ENCODE peak calls at places on chromosomes 4 and X, in four cellular contexts. One of them, this sample, is unnamed.

GRCh38 chr4:153634737-153635353 is 49.2 kb upstream of the TLR2 start:
- DNase-seq in germinal center: no peak
- DNase-seq in osteoblast: no peak
- DNase-seq in CD4-positive, alpha-beta T cell: no peak
- DNase-seq in this sample: no peak

GRCh38 chr4:35286434-35286833 is 957.9 kb downstream of the ARAP2 start:
- DNase-seq in osteoblast: no peak
- DNase-seq in germinal center: no peak
- DNase-seq in CD4-positive, alpha-beta T cell: no peak
- DNase-seq in this sample: no peak

GRCh38 chr4:168877779-168878491 is 132.1 kb downstream of the CBR4 start:
- DNase-seq in germinal center: peak
- DNase-seq in osteoblast: peak
- DNase-seq in CD4-positive, alpha-beta T cell: no peak
- DNase-seq in this sample: peak

GRCh38 chr4:57148831-57149230 is 38.6 kb upstream of the IGFBP7 start:
- DNase-seq in germinal center: no peak
- DNase-seq in osteoblast: no peak
- DNase-seq in CD4-positive, alpha-beta T cell: no peak
- DNase-seq in this sample: no peak

GRCh38 chrX:119735467-119735866 is 22.9 kb upstream of the SOWAHD start:
- DNase-seq in osteoblast: peak
- DNase-seq in CD4-positive, alpha-beta T cell: no peak
- DNase-seq in germinal center: no peak
- DNase-seq in this sample: no peak

GRCh38 chr4:163071308-163071707 is 95.4 kb downstream of the NAF1 start:
- DNase-seq in CD4-positive, alpha-beta T cell: no peak
- DNase-seq in osteoblast: no peak
- DNase-seq in germinal center: no peak
- DNase-seq in this sample: no peak

GRCh38 chr4:150722908-150723362 is 141.0 kb downstream of the MAB21L2 start:
- DNase-seq in germinal center: no peak
- DNase-seq in osteoblast: peak
- DNase-seq in CD4-positive, alpha-beta T cell: no peak
- DNase-seq in this sample: peak

GRCh38 chr4:110477836-110478235 is 1.9 kb downstream of the ENPEP start:
- DNase-seq in osteoblast: no peak
- DNase-seq in germinal center: no peak
- DNase-seq in CD4-positive, alpha-beta T cell: no peak
- DNase-seq in this sample: no peak

GRCh38 chr4:132056466-132056865 is 1092.6 kb upstream of the PCDH10 start:
- DNase-seq in osteoblast: no peak
- DNase-seq in CD4-positive, alpha-beta T cell: no peak
- DNase-seq in germinal center: no peak
- DNase-seq in this sample: no peak

GRCh38 chrX:71195959-71196727 is 26.9 kb upstream of the GJB1 start:
- DNase-seq in CD4-positive, alpha-beta T cell: no peak
- DNase-seq in germinal center: no peak
- DNase-seq in osteoblast: no peak
- DNase-seq in this sample: no peak

GRCh38 chr4:7964459-7964858 is 24.8 kb upstream of the AFAP1 start:
- DNase-seq in CD4-positive, alpha-beta T cell: no peak
- DNase-seq in osteoblast: peak
- DNase-seq in germinal center: no peak
- DNase-seq in this sample: no peak

GRCh38 chr4:119517361-119518229 is 111.0 kb downstream of the PDE5A start:
- DNase-seq in osteoblast: peak
- DNase-seq in CD4-positive, alpha-beta T cell: no peak
- DNase-seq in germinal center: no peak
- DNase-seq in this sample: no peak

GRCh38 chrX:95662200-95662599 is 1022.4 kb upstream of the DIAPH2 start:
- DNase-seq in CD4-positive, alpha-beta T cell: no peak
- DNase-seq in germinal center: no peak
- DNase-seq in osteoblast: no peak
- DNase-seq in this sample: no peak

GRCh38 chrX:40102393-40103381 is 4.9 kb upstream of the BCOR start:
- DNase-seq in osteoblast: peak
- DNase-seq in germinal center: no peak
- DNase-seq in CD4-positive, alpha-beta T cell: no peak
- DNase-seq in this sample: no peak

GRCh38 chr4:10051536-10052135 is 30.3 kb upstream of the SLC2A9 start:
- DNase-seq in CD4-positive, alpha-beta T cell: no peak
- DNase-seq in osteoblast: no peak
- DNase-seq in germinal center: no peak
- DNase-seq in this sample: no peak

GRCh38 chr4:12692815-12693214 is 791.3 kb downstream of the RAB28 start:
- DNase-seq in germinal center: no peak
- DNase-seq in CD4-positive, alpha-beta T cell: no peak
- DNase-seq in osteoblast: peak
- DNase-seq in this sample: no peak

GRCh38 chr4:109216085-109216696 is 86.3 kb downstream of the COL25A1 start:
- DNase-seq in osteoblast: no peak
- DNase-seq in CD4-positive, alpha-beta T cell: no peak
- DNase-seq in germinal center: no peak
- DNase-seq in this sample: no peak

GRCh38 chr4:153538408-153539057 is 72.4 kb downstream of the TMEM131L start:
- DNase-seq in osteoblast: no peak
- DNase-seq in CD4-positive, alpha-beta T cell: no peak
- DNase-seq in germinal center: no peak
- DNase-seq in this sample: peak

GRCh38 chr4:8101213-8101781 is 57.3 kb downstream of the ABLIM2 start:
- DNase-seq in osteoblast: peak
- DNase-seq in CD4-positive, alpha-beta T cell: no peak
- DNase-seq in germinal center: no peak
- DNase-seq in this sample: no peak

GRCh38 chr4:16264798-16265197 is 38.5 kb upstream of the TAPT1 start:
- DNase-seq in osteoblast: no peak
- DNase-seq in germinal center: peak
- DNase-seq in CD4-positive, alpha-beta T cell: no peak
- DNase-seq in this sample: no peak

GRCh38 chrX:123682182-123682581 is 50.7 kb downstream of the THOC2 start:
- DNase-seq in CD4-positive, alpha-beta T cell: no peak
- DNase-seq in germinal center: no peak
- DNase-seq in osteoblast: no peak
- DNase-seq in this sample: no peak

GRCh38 chrX:74490249-74490648 is 69.0 kb downstream of the SLC16A2 start:
- DNase-seq in CD4-positive, alpha-beta T cell: no peak
- DNase-seq in osteoblast: no peak
- DNase-seq in germinal center: no peak
- DNase-seq in this sample: no peak

GRCh38 chrX:131068945-131069719 is 11.0 kb downstream of the ARHGAP36 start:
- DNase-seq in CD4-positive, alpha-beta T cell: no peak
- DNase-seq in germinal center: peak
- DNase-seq in osteoblast: peak
- DNase-seq in this sample: no peak

GRCh38 chrX:124862304-124862703 is 457.4 kb upstream of the TEX13C start:
- DNase-seq in osteoblast: no peak
- DNase-seq in germinal center: no peak
- DNase-seq in CD4-positive, alpha-beta T cell: no peak
- DNase-seq in this sample: no peak

GRCh38 chr4:1477045-1477905 is 71.0 kb upstream of the NKX1-1 start:
- DNase-seq in germinal center: no peak
- DNase-seq in osteoblast: peak
- DNase-seq in CD4-positive, alpha-beta T cell: no peak
- DNase-seq in this sample: no peak

GRCh38 chrX:37846934-37847732 is at the start of gene DYNLT3:
- DNase-seq in CD4-positive, alpha-beta T cell: peak
- DNase-seq in osteoblast: peak
- DNase-seq in germinal center: peak
- DNase-seq in this sample: peak

GRCh38 chr4:72701987-72702819 is 133.2 kb upstream of the ADAMTS3 start:
- DNase-seq in CD4-positive, alpha-beta T cell: no peak
- DNase-seq in germinal center: peak
- DNase-seq in osteoblast: peak
- DNase-seq in this sample: peak

GRCh38 chr4:41204400-41204978 is 9.9 kb downstream of the APBB2 start:
- DNase-seq in germinal center: no peak
- DNase-seq in osteoblast: no peak
- DNase-seq in CD4-positive, alpha-beta T cell: no peak
- DNase-seq in this sample: no peak

GRCh38 chr4:131337956-131338355 is 1811.1 kb upstream of the PCDH10 start:
- DNase-seq in germinal center: no peak
- DNase-seq in osteoblast: no peak
- DNase-seq in CD4-positive, alpha-beta T cell: no peak
- DNase-seq in this sample: no peak

GRCh38 chrX:130799393-130799792 is 103.6 kb downstream of the ENOX2 start:
- DNase-seq in osteoblast: no peak
- DNase-seq in germinal center: no peak
- DNase-seq in CD4-positive, alpha-beta T cell: no peak
- DNase-seq in this sample: no peak

GRCh38 chr4:84726356-84726755 is 143.4 kb downstream of the CDS1 start:
- DNase-seq in germinal center: no peak
- DNase-seq in CD4-positive, alpha-beta T cell: no peak
- DNase-seq in osteoblast: peak
- DNase-seq in this sample: no peak

GRCh38 chr4:64715741-64716140 is 306.5 kb upstream of the TECRL start:
- DNase-seq in germinal center: no peak
- DNase-seq in osteoblast: no peak
- DNase-seq in CD4-positive, alpha-beta T cell: no peak
- DNase-seq in this sample: no peak